ENCODE peak calls at places on chromosomes 5 and 9, in four cellular contexts. One of them, this sample, is unnamed.

GRCh38 chr5:94830520-94830919 is 212.1 kb downstream of the SLF1 start:
- DNase-seq in HepG2: no peak
- DNase-seq in K562: peak
- DNase-seq in GM12878: no peak
- DNase-seq in this sample: peak

GRCh38 chr9:111036068-111036789 is 2.0 kb downstream of the LPAR1 start:
- DNase-seq in GM12878: no peak
- DNase-seq in HepG2: no peak
- DNase-seq in K562: no peak
- DNase-seq in this sample: peak

GRCh38 chr5:177519463-177520235 is 2.9 kb upstream of the DDX41 start:
- DNase-seq in GM12878: no peak
- DNase-seq in HepG2: no peak
- DNase-seq in K562: no peak
- DNase-seq in this sample: no peak

GRCh38 chr5:1180841-1181271 is 20.5 kb upstream of the SLC6A19 start:
- DNase-seq in K562: no peak
- DNase-seq in HepG2: no peak
- DNase-seq in GM12878: no peak
- DNase-seq in this sample: no peak

GRCh38 chr9:134496413-134497282 is 145.0 kb upstream of the COL5A1 start:
- DNase-seq in K562: no peak
- DNase-seq in HepG2: no peak
- DNase-seq in GM12878: no peak
- DNase-seq in this sample: no peak

GRCh38 chr5:93371893-93372292 is 209.1 kb downstream of the NR2F1-AS1 start:
- DNase-seq in HepG2: no peak
- DNase-seq in GM12878: no peak
- DNase-seq in K562: no peak
- DNase-seq in this sample: no peak

GRCh38 chr9:125240649-125240999 is 519 bp downstream of the HSPA5 start:
- DNase-seq in HepG2: peak
- DNase-seq in K562: peak
- DNase-seq in GM12878: no peak
- DNase-seq in this sample: peak

GRCh38 chr9:85502815-85503643 is 238.7 kb downstream of the AGTPBP1 start:
- DNase-seq in K562: no peak
- DNase-seq in GM12878: no peak
- DNase-seq in HepG2: no peak
- DNase-seq in this sample: no peak

GRCh38 chr5:154945695-154946301 is 4.9 kb downstream of the MRPL22 start:
- DNase-seq in GM12878: no peak
- DNase-seq in K562: no peak
- DNase-seq in HepG2: no peak
- DNase-seq in this sample: no peak

GRCh38 chr5:78961743-78962142 is 23.4 kb downstream of the ARSB start:
- DNase-seq in K562: no peak
- DNase-seq in HepG2: no peak
- DNase-seq in GM12878: no peak
- DNase-seq in this sample: no peak

GRCh38 chr5:110880413-110880812 is 141.6 kb downstream of the SLC25A46 start:
- DNase-seq in HepG2: no peak
- DNase-seq in GM12878: peak
- DNase-seq in K562: no peak
- DNase-seq in this sample: no peak

GRCh38 chr5:1502046-1502736 is 21.6 kb downstream of the LPCAT1 start:
- DNase-seq in GM12878: no peak
- DNase-seq in HepG2: no peak
- DNase-seq in K562: peak
- DNase-seq in this sample: no peak

GRCh38 chr9:16179566-16179965 is 626.7 kb downstream of the CCDC171 start:
- DNase-seq in GM12878: no peak
- DNase-seq in K562: no peak
- DNase-seq in HepG2: no peak
- DNase-seq in this sample: no peak

GRCh38 chr5:56270058-56270457 is 36.9 kb upstream of the ANKRD55 start:
- DNase-seq in HepG2: peak
- DNase-seq in GM12878: peak
- DNase-seq in K562: peak
- DNase-seq in this sample: no peak

GRCh38 chr5:28397502-28397941 is 1359.1 kb upstream of the CDH9 start:
- DNase-seq in GM12878: no peak
- DNase-seq in HepG2: no peak
- DNase-seq in K562: no peak
- DNase-seq in this sample: no peak

GRCh38 chr5:42645138-42645537 is 111.5 kb upstream of the CCDC152 start:
- DNase-seq in GM12878: no peak
- DNase-seq in HepG2: no peak
- DNase-seq in K562: no peak
- DNase-seq in this sample: no peak

GRCh38 chr5:72606525-72606924 is 99.3 kb upstream of the ZNF366 start:
- DNase-seq in HepG2: no peak
- DNase-seq in K562: no peak
- DNase-seq in GM12878: no peak
- DNase-seq in this sample: no peak

GRCh38 chr5:59487068-59487686 is 406.3 kb downstream of the PDE4D start:
- DNase-seq in HepG2: no peak
- DNase-seq in K562: no peak
- DNase-seq in GM12878: no peak
- DNase-seq in this sample: no peak

GRCh38 chr5:93580387-93581100 is 475 bp downstream of the NR2F1-AS1 start:
- DNase-seq in GM12878: no peak
- DNase-seq in K562: no peak
- DNase-seq in HepG2: no peak
- DNase-seq in this sample: no peak

GRCh38 chr5:78566747-78567449 is 81.7 kb downstream of the LHFPL2 start:
- DNase-seq in K562: no peak
- DNase-seq in GM12878: no peak
- DNase-seq in HepG2: no peak
- DNase-seq in this sample: no peak

GRCh38 chr5:32173394-32174010 is 617 bp downstream of the GOLPH3 start:
- DNase-seq in HepG2: peak
- DNase-seq in GM12878: no peak
- DNase-seq in K562: peak
- DNase-seq in this sample: peak

GRCh38 chr9:109230277-109230676 is 63.2 kb upstream of the FRRS1L start:
- DNase-seq in HepG2: no peak
- DNase-seq in GM12878: no peak
- DNase-seq in K562: no peak
- DNase-seq in this sample: no peak

GRCh38 chr5:122715095-122715494 is 59.8 kb upstream of the SNX2 start:
- DNase-seq in K562: no peak
- DNase-seq in GM12878: no peak
- DNase-seq in HepG2: no peak
- DNase-seq in this sample: no peak

GRCh38 chr9:137454145-137454505 is 5.0 kb downstream of the NSMF start:
- DNase-seq in HepG2: no peak
- DNase-seq in K562: peak
- DNase-seq in GM12878: no peak
- DNase-seq in this sample: peak

GRCh38 chr5:171426266-171426665 is 6.8 kb downstream of the FGF18 start:
- DNase-seq in GM12878: no peak
- DNase-seq in HepG2: no peak
- DNase-seq in K562: no peak
- DNase-seq in this sample: no peak

GRCh38 chr9:72592501-72593403 is 71.3 kb downstream of the TMC1 start:
- DNase-seq in GM12878: peak
- DNase-seq in HepG2: peak
- DNase-seq in K562: peak
- DNase-seq in this sample: peak

GRCh38 chr5:173823721-173824567 is 64.2 kb upstream of the CPEB4 start:
- DNase-seq in HepG2: peak
- DNase-seq in K562: no peak
- DNase-seq in GM12878: no peak
- DNase-seq in this sample: no peak

GRCh38 chr5:67215592-67216471 is 19.2 kb upstream of the CD180 start:
- DNase-seq in K562: no peak
- DNase-seq in GM12878: peak
- DNase-seq in HepG2: peak
- DNase-seq in this sample: no peak

GRCh38 chr5:43232943-43233833 is 41.2 kb downstream of the NIM1K start:
- DNase-seq in GM12878: no peak
- DNase-seq in K562: no peak
- DNase-seq in HepG2: no peak
- DNase-seq in this sample: no peak

GRCh38 chr9:79572032-79572890 is 496 bp downstream of the TLE4 start:
- DNase-seq in K562: peak
- DNase-seq in HepG2: no peak
- DNase-seq in GM12878: no peak
- DNase-seq in this sample: peak

GRCh38 chr9:117368684-117369230 is 46.1 kb downstream of the ASTN2 start:
- DNase-seq in GM12878: no peak
- DNase-seq in HepG2: no peak
- DNase-seq in K562: no peak
- DNase-seq in this sample: no peak

GRCh38 chr5:62596096-62596495 is 17.5 kb downstream of the LRRC70 start:
- DNase-seq in GM12878: no peak
- DNase-seq in K562: no peak
- DNase-seq in HepG2: no peak
- DNase-seq in this sample: no peak

GRCh38 chr5:145859897-145860296 is 12.9 kb downstream of the GRXCR2 start:
- DNase-seq in GM12878: no peak
- DNase-seq in HepG2: no peak
- DNase-seq in K562: peak
- DNase-seq in this sample: peak

GRCh38 chr9:126705311-126705766 is 91.6 kb downstream of the LMX1B start:
- DNase-seq in GM12878: no peak
- DNase-seq in HepG2: peak
- DNase-seq in K562: peak
- DNase-seq in this sample: peak
- TF ChIP-seq TARDBP in GM12878: no peak
- TF ChIP-seq TARDBP in HepG2: no peak
- TF ChIP-seq TARDBP in K562: no peak
- TF ChIP-seq TARDBP in this sample: no peak

DNA sequence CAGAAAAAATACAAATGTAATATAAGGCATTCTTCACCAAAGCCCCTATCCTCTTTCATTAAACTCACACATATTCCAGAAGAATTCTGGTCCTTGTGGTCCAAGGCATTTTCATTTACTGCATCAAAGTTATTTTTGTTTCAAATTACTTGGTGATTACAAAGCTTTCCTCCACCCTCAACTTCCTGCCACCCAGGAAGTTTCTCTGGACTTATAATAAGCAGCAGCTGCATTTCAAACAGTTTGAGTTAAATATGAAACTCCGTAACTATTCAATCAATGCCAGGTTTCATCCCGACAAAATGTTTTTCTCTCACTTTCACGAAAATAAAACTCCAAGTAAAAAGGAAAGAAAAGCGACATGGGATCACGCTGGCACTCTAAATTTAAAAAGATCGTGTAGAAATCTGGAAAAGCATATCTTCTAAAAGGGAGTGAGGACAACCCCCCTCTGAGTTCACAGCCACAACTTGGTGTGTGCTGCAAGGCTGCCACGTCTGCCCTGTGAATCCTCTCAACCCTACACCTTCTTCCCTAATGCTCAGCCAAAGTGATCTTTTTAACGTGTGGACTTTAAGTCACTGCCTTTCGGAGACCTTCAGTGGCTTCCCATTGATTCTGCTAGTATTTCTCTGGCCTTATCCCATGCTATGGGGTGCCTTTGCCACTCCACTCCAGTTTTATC is 90.9 kb upstream of the CER1 start:
- DNase-seq in HepG2: no peak
- DNase-seq in K562: no peak
- DNase-seq in GM12878: no peak
- DNase-seq in this sample: no peak
- TF ChIP-seq TARDBP in HepG2: no peak
- TF ChIP-seq TARDBP in K562: no peak
- TF ChIP-seq TARDBP in GM12878: no peak
- TF ChIP-seq TARDBP in this sample: no peak

GRCh38 chr5:112685929-112686328 is 51.8 kb upstream of the APC start:
- DNase-seq in HepG2: no peak
- DNase-seq in K562: no peak
- DNase-seq in GM12878: no peak
- DNase-seq in this sample: no peak

GRCh38 chr5:112685386-112685785 is 52.3 kb upstream of the APC start:
- DNase-seq in K562: no peak
- DNase-seq in HepG2: no peak
- DNase-seq in GM12878: no peak
- DNase-seq in this sample: no peak

GRCh38 chr5:112686675-112687074 is 51.0 kb upstream of the APC start:
- DNase-seq in HepG2: no peak
- DNase-seq in K562: no peak
- DNase-seq in GM12878: no peak
- DNase-seq in this sample: no peak

GRCh38 chr5:112684121-112684520 is 53.6 kb upstream of the APC start:
- DNase-seq in GM12878: peak
- DNase-seq in K562: no peak
- DNase-seq in HepG2: no peak
- DNase-seq in this sample: no peak

GRCh38 chr5:112684737-112685136 is 52.9 kb upstream of the APC start:
- DNase-seq in K562: no peak
- DNase-seq in HepG2: no peak
- DNase-seq in GM12878: no peak
- DNase-seq in this sample: no peak
- TF ChIP-seq TARDBP in K562: no peak
- TF ChIP-seq TARDBP in HepG2: no peak
- TF ChIP-seq TARDBP in GM12878: no peak
- TF ChIP-seq TARDBP in this sample: no peak

GRCh38 chr5:14034991-14035390 is 90.5 kb upstream of the DNAH5 start:
- DNase-seq in K562: no peak
- DNase-seq in HepG2: no peak
- DNase-seq in GM12878: no peak
- DNase-seq in this sample: no peak

GRCh38 chr5:14028188-14028587 is 83.7 kb upstream of the DNAH5 start:
- DNase-seq in GM12878: no peak
- DNase-seq in K562: no peak
- DNase-seq in HepG2: no peak
- DNase-seq in this sample: no peak

GRCh38 chr5:14025566-14026276 is 81.2 kb upstream of the DNAH5 start:
- DNase-seq in HepG2: no peak
- DNase-seq in K562: no peak
- DNase-seq in GM12878: no peak
- DNase-seq in this sample: no peak

GRCh38 chr5:14032944-14033343 is 88.5 kb upstream of the DNAH5 start:
- DNase-seq in GM12878: no peak
- DNase-seq in K562: no peak
- DNase-seq in HepG2: no peak
- DNase-seq in this sample: no peak

GRCh38 chr5:14029185-14029584 is 84.7 kb upstream of the DNAH5 start:
- DNase-seq in K562: no peak
- DNase-seq in GM12878: no peak
- DNase-seq in HepG2: no peak
- DNase-seq in this sample: no peak
- TF ChIP-seq TARDBP in K562: no peak
- TF ChIP-seq TARDBP in GM12878: no peak
- TF ChIP-seq TARDBP in HepG2: no peak
- TF ChIP-seq TARDBP in this sample: no peak

DNA sequence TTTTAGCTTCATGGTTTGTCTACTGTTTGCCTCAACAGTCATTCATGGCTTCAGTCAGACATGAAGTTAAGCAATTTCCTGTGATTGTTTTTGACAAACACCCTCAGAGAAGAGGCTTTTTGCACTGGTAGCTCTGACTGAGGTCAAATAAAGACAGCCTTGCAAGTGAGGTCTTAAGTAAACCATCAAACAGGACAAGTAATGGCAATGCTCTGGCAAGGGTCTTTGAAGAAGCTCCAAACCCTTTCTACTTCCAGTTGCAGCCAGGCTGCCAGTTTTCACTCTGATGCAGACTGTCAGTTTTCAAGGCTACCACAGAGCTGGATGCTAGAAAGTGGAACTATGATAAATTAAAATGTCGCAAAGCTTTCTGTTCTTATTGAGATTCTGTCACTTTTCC is 421.5 kb upstream of the PTGER4 start:
- DNase-seq in HepG2: no peak
- DNase-seq in K562: no peak
- DNase-seq in GM12878: no peak
- DNase-seq in this sample: no peak
- TF ChIP-seq TARDBP in HepG2: no peak
- TF ChIP-seq TARDBP in K562: no peak
- TF ChIP-seq TARDBP in GM12878: no peak
- TF ChIP-seq TARDBP in this sample: no peak